ENCODE peak calls at places on chromosomes 2 and 18, in four cellular contexts. S is HCT116, P is esophagus muscularis mucosa, D is adrenal gland. K is an unnamed sample.

GRCh38 chr2:45470531-45470930 is 140.5 kb downstream of the SRBD1 start:
- DNase-seq in S (no peak), P (no peak), D (no peak), K (no peak)

GRCh38 chr2:16051046-16051489 is 110.7 kb downstream of the MYCN start:
- DNase-seq in S (no peak), P (no peak), D (no peak), K (no peak)

GRCh38 chr2:70697603-70698383 is 70.2 kb downstream of the ADD2 start:
- DNase-seq in S (no peak), P (no peak), D (no peak), K (no peak)

GRCh38 chr18:2627821-2628276 is 27.7 kb upstream of the SMCHD1 start:
- DNase-seq in S (peak; percentile 26), P (no peak), D (no peak), K (no peak)

GRCh38 chr2:241508240-241508509 is 209 bp downstream of the STK25 start:
- DNase-seq in S (no peak), P (no peak), D (no peak), K (no peak)

GRCh38 chr2:26189751-26190150 is 16.9 kb downstream of the GAREM2 start:
- DNase-seq in S (no peak), P (no peak), D (no peak), K (no peak)

GRCh38 chr18:74597662-74598349 is at the start of gene ZNF407:
- DNase-seq in S (peak; percentile 86), P (peak; percentile 99), D (peak; percentile 90), K (peak; percentile 25)

GRCh38 chr2:5677133-5677532 is 15.1 kb upstream of the SOX11 start:
- DNase-seq in S (no peak), P (peak; percentile 85), D (no peak), K (no peak)

GRCh38 chr2:217899231-217900009 is 103.4 kb downstream of the TNS1 start:
- DNase-seq in S (peak; percentile 27), P (no peak), D (peak; percentile 85), K (peak; percentile 97)

GRCh38 chr2:147182260-147182659 is 662.6 kb upstream of the ACVR2A start:
- DNase-seq in S (no peak), P (no peak), D (no peak), K (no peak)

GRCh38 chr2:133718688-133719201 is 150.5 kb upstream of the NCKAP5 start:
- DNase-seq in S (no peak), P (no peak), D (no peak), K (peak; percentile 9)

GRCh38 chr18:23257686-23258565 is 122.6 kb downstream of the CABLES1 start:
- DNase-seq in S (no peak), P (no peak), D (no peak), K (peak; percentile 16)

GRCh38 chr2:233892793-233893192 is 24.4 kb upstream of the TRPM8 start:
- DNase-seq in S (no peak), P (no peak), D (no peak), K (no peak)
- TF ChIP-seq POLR2A in S (no peak), P (no peak), D (no peak), K (no peak)

GRCh38 chr2:18559941-18560796 is at the start of gene RDH14:
- DNase-seq in S (peak; percentile 75), P (peak; percentile 99), D (peak; percentile 94), K (peak; percentile 79)
- TF ChIP-seq POLR2A in S (peak; percentile 13), P (peak; percentile 59), D (peak; percentile 70), K (peak; percentile 36)

DNA sequence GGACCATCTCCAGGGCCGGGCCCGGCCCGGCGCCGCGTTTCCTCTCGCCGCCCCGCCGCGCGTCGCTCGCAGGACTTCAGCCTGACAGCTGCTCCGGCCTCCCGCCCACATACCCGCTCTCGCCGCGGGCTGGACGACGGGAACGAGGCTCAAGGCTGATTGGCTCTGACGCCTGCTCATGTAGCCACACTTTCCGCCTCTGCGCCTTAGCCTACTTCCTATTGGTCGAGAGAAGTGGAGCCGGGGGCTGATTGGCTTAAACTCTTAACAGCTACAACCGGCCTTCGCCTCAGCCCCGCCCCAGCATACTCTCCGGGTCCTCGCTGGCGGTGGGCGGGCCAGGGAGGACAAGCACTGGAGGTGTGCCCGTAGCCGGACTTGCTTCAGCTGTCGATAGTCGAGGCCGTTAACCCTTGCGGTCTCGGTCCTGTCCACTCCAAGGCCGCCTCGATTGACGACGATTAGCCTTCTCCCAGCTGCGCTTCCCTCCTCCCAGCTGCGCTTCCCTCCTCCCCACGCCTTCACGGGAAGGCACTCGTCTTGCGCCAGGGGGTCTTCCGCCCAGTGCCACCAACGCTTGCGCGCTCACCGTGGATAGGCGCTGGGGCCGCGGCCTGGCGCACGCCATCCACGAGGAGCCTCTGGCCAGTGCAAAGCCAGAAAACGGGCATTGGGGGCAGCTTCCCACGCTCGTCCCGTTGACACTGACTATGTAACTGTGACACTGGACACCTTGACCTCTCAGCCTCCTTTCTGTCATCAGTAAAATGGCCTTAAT is at the start of gene PRADC1:
- DNase-seq in S (peak; percentile 99), P (peak; percentile 100), D (peak; percentile 98), K (peak; percentile 95)
- TF ChIP-seq POLR2A in S (no peak), P (no peak), D (peak; percentile 21), K (peak; percentile 51)

GRCh38 chr2:109702250-109702985 is 88.3 kb downstream of the SOWAHC start:
- DNase-seq in S (peak; percentile 22), P (no peak), D (no peak), K (peak; percentile 67)

GRCh38 chr2:109700680-109701274 is 86.6 kb downstream of the SOWAHC start:
- DNase-seq in S (no peak), P (no peak), D (no peak), K (no peak)

GRCh38 chr2:109701362-109701761 is 87.2 kb downstream of the SOWAHC start:
- DNase-seq in S (no peak), P (no peak), D (no peak), K (no peak)

GRCh38 chr2:109703076-109703475 is 88.9 kb downstream of the SOWAHC start:
- DNase-seq in S (no peak), P (no peak), D (no peak), K (no peak)

GRCh38 chr2:109699646-109700045 is 85.5 kb downstream of the SOWAHC start:
- DNase-seq in S (no peak), P (no peak), D (no peak), K (no peak)
- TF ChIP-seq POLR2A in S (no peak), P (no peak), D (no peak), K (no peak)

GRCh38 chr2:9205481-9205880 is 1.1 kb upstream of the ASAP2 start:
- DNase-seq in S (no peak), P (no peak), D (no peak), K (no peak)

GRCh38 chr2:9207641-9208301 is 1.2 kb downstream of the ASAP2 start:
- DNase-seq in S (no peak), P (no peak), D (peak; percentile 27), K (no peak)

GRCh38 chr2:9206991-9207640 is 504 bp downstream of the ASAP2 start:
- DNase-seq in S (no peak), P (no peak), D (peak; percentile 34), K (no peak)

GRCh38 chr2:9204939-9205338 is 1.7 kb upstream of the ASAP2 start:
- DNase-seq in S (no peak), P (no peak), D (no peak), K (no peak)

DNA sequence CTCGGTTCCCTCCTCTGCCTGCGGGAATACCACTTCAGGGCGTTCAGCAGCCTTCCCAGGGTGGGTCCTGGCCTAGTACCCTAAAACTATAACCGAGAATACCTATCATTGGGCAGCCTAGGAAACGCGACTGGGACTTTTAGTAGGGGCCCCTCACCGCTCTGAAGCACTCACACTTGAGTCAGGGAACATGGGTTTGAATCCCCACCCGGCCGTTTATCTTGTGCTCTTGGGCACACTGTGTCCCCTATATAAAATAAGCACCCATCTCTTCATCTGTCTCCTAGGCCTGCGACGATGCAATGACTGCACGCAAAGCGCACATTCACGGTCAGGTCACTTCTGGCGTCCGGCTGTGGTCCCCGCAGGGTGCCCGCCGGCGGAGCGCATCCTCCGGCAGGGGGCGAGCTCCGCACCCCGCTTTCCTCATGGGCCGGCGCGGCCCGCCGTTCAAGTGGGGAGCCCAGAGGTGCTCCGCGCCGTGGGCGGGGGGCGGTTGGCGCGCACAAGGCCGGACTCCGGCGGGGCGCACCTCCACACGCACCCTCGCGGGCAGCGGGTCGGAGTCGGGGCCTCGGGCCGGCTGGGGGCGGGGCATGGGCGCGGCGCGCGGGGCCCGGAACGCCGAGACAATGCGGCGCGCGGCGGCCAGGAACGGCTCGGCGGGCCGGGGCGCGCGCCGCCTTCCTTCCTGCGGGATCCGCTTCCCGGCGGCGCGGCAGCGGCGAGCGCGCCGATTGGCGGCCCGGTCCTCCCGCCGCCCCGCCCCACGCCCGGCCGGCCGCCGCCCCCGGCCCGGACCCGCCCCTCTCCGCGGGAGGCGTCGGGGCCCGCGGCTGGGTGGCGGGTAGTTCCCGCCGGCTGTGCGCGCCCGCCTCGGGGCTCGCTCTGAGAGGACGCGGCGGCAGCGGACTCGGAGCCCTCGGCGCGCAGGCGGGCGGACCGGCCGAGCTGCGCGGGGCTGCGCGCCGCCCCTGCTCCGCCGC is at the start of gene ASAP2:
- DNase-seq in S (no peak), P (no peak), D (peak; percentile 62), K (peak; percentile 85)
- TF ChIP-seq POLR2A in S (peak; percentile 42), P (no peak), D (peak; percentile 25), K (peak; percentile 59)

DNA sequence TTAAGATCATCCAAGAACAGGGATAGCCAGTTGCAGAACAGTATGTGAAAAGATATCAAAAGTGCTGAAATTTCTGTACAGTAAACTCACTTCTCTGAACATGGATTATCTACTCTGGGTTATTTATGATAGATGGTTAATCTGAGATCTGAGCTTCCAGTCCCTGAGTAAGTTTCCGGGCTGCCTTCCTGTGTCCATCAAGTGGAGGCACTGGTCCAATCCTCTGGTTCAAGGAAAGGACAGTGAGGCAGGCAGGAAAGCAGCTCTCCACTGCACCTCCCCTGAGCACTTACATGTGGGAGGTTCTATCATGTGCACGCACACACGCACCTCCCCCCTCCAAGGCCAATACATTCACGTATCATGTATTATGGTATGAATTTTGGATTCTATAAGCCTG is 32.5 kb downstream of the GPR45 start:
- DNase-seq in S (no peak), P (no peak), D (peak; percentile 65), K (no peak)
- TF ChIP-seq POLR2A in S (no peak), P (no peak), D (no peak), K (no peak)

GRCh38 chr2:84969511-84970265 is 1.3 kb upstream of the KCMF1 start:
- DNase-seq in S (no peak), P (no peak), D (no peak), K (no peak)

GRCh38 chr2:84970266-84970955 is 550 bp upstream of the KCMF1 start:
- DNase-seq in S (no peak), P (no peak), D (peak; percentile 65), K (peak; percentile 45)

GRCh38 chr2:84965827-84966226 is 5.1 kb upstream of the KCMF1 start:
- DNase-seq in S (no peak), P (no peak), D (no peak), K (no peak)

GRCh38 chr2:84971799-84972790 is 1.1 kb downstream of the KCMF1 start:
- DNase-seq in S (no peak), P (no peak), D (peak; percentile 50), K (no peak)

GRCh38 chr2:84970956-84971798 is at the start of gene KCMF1:
- DNase-seq in S (no peak), P (no peak), D (peak; percentile 82), K (peak; percentile 57)
- TF ChIP-seq POLR2A in S (no peak), P (no peak), D (no peak), K (peak; percentile 48)

GRCh38 chr2:112924855-112925254 is 13.9 kb downstream of the IL37 start:
- DNase-seq in S (no peak), P (no peak), D (no peak), K (no peak)
- TF ChIP-seq POLR2A in S (no peak), P (no peak), D (no peak), K (no peak)